ENCODE peak calls at places on chromosomes 1 and 21, in five cellular contexts. Z is uterus, V is NCI-H2081, B is iris pigment epithelial cell, I is NCI-H146. W is an unnamed sample.

GRCh38 chr1:184036517-184036949 is 995 bp downstream of the COLGALT2 start:
- DNase-seq in I (peak; percentile 31), B (no peak), V (no peak), Z (peak; percentile 27), W (peak; percentile 58)

GRCh38 chr1:158998781-158999161 is 10.9 kb upstream of the IFI16 start:
- DNase-seq in B (peak; percentile 53), Z (peak; percentile 62), V (peak; percentile 56), I (peak; percentile 32), W (peak; percentile 53)

GRCh38 chr1:3483801-3484444 is 29.5 kb downstream of the ARHGEF16 start:
- DNase-seq in B (no peak), I (peak; percentile 25), V (peak; percentile 8), Z (no peak), W (peak; percentile 1)

GRCh38 chr21:23452384-23453083 is 2154.7 kb downstream of the MRPL39 start:
- DNase-seq in I (no peak), B (no peak), V (no peak), Z (no peak), W (no peak)

GRCh38 chr21:45534591-45535331 is 7.5 kb downstream of the SLC19A1 start:
- DNase-seq in I (no peak), V (no peak), Z (no peak), B (no peak), W (peak; percentile 72)

GRCh38 chr1:204377800-204378608 is 18.3 kb upstream of the PLEKHA6 start:
- DNase-seq in Z (no peak), I (peak; percentile 82), V (peak; percentile 50), B (peak; percentile 9), W (peak; percentile 40)

GRCh38 chr1:215894617-215895016 is 327.5 kb downstream of the KCTD3 start:
- DNase-seq in B (no peak), I (no peak), Z (no peak), V (no peak), W (no peak)

GRCh38 chr1:155134858-155135415 is 715 bp upstream of the SLC50A1 start:
- DNase-seq in I (peak; percentile 77), Z (peak; percentile 91), V (peak; percentile 55), B (peak; percentile 98), W (peak; percentile 62)

GRCh38 chr21:42063578-42064521 is 7.3 kb upstream of the UMODL1 start:
- DNase-seq in V (no peak), B (no peak), Z (no peak), I (peak; percentile 36), W (peak; percentile 62)

GRCh38 chr1:234661249-234661928 is 51.4 kb upstream of the IRF2BP2 start:
- DNase-seq in V (no peak), I (no peak), Z (no peak), B (no peak), W (no peak)

GRCh38 chr1:25435315-25436103 is 4.8 kb downstream of the MACO1 start:
- DNase-seq in I (no peak), B (peak; percentile 50), Z (no peak), V (no peak), W (no peak)

GRCh38 chr1:149986486-149987296 is 23.8 kb downstream of the OTUD7B start:
- DNase-seq in B (peak; percentile 86), V (no peak), I (no peak), Z (no peak), W (no peak)

GRCh38 chr21:44846485-44847260 is 26.8 kb downstream of the PTTG1IP start:
- DNase-seq in V (no peak), Z (no peak), I (no peak), B (peak; percentile 57), W (peak; percentile 42)

GRCh38 chr1:28811766-28812668 is at the start of gene OPRD1:
- DNase-seq in B (peak; percentile 15), V (peak; percentile 4), Z (no peak), I (peak; percentile 44), W (peak; percentile 61)

GRCh38 chr1:161710562-161710961 is 3.5 kb downstream of the FCRLA start:
- DNase-seq in B (no peak), Z (no peak), V (no peak), I (no peak), W (no peak)

GRCh38 chr1:25619101-25619890 is 2.7 kb downstream of the MAN1C1 start:
- DNase-seq in I (peak; percentile 31), B (peak; percentile 15), Z (peak; percentile 58), V (peak; percentile 25), W (peak; percentile 82)

GRCh38 chr1:183778006-183778405 is 26.9 kb upstream of the RGL1 start:
- DNase-seq in B (peak; percentile 9), V (no peak), I (no peak), Z (no peak), W (no peak)

GRCh38 chr1:230441630-230442029 is 15.5 kb upstream of the PGBD5 start:
- DNase-seq in V (no peak), I (no peak), B (no peak), Z (no peak), W (no peak)

GRCh38 chr21:44253832-44254700 is 7.6 kb downstream of the DNMT3L start:
- DNase-seq in V (no peak), B (no peak), Z (no peak), I (no peak), W (no peak)

GRCh38 chr1:20100632-20101355 is 18.5 kb downstream of the PLA2G2D start:
- DNase-seq in I (peak; percentile 6), V (no peak), B (peak; percentile 62), Z (peak; percentile 21), W (peak; percentile 42)

GRCh38 chr1:54507033-54507432 is 41.0 kb upstream of the ACOT11 start:
- DNase-seq in B (no peak), Z (no peak), I (no peak), V (no peak), W (no peak)

GRCh38 chr1:203480084-203480483 is 4.5 kb downstream of the PRELP start:
- DNase-seq in Z (no peak), I (no peak), B (peak; percentile 70), V (no peak), W (no peak)

GRCh38 chr21:43739648-43740435 is 20.9 kb downstream of the PDXK start:
- DNase-seq in V (no peak), I (no peak), Z (no peak), B (no peak), W (no peak)

GRCh38 chr1:18922319-18922726 is 20.0 kb upstream of the ALDH4A1 start:
- DNase-seq in B (peak; percentile 72), V (no peak), Z (peak; percentile 92), I (no peak), W (peak; percentile 28)

GRCh38 chr1:223175032-223175431 is 32.0 kb upstream of the TLR5 start:
- DNase-seq in I (peak; percentile 35), B (no peak), V (no peak), Z (no peak), W (no peak)

GRCh38 chr1:209536843-209537242 is 46.7 kb upstream of the CAMK1G start:
- DNase-seq in V (no peak), B (no peak), I (no peak), Z (no peak), W (no peak)

W was measured in NCI-H1092 treated with DMSO at 0.1 percent for 48 hours.